ENCODE peak calls at places on chromosomes 2 and 18, in nine cellular contexts. One of them, this sample, is unnamed.

GRCh38 chr2:240584486-240585031 is 2.0 kb upstream of the CAPN10 start:
- DNase-seq in IMR-90: no peak
- DNase-seq in PC-9: peak
- DNase-seq in endothelial cell: no peak
- DNase-seq in neural progenitor cell: peak
- DNase-seq in thoracic aorta: no peak
- DNase-seq in cardiac muscle cell: peak
- DNase-seq in stomach: no peak
- DNase-seq in lower leg skin: no peak
- DNase-seq in this sample: no peak

GRCh38 chr2:19722486-19723420 is 179.0 kb downstream of the TTC32 start:
- DNase-seq in endothelial cell: no peak
- DNase-seq in cardiac muscle cell: peak
- DNase-seq in lower leg skin: no peak
- DNase-seq in stomach: no peak
- DNase-seq in IMR-90: no peak
- DNase-seq in neural progenitor cell: no peak
- DNase-seq in PC-9: no peak
- DNase-seq in thoracic aorta: no peak
- DNase-seq in this sample: no peak

GRCh38 chr2:201182650-201183372 is at the start of gene CASP10:
- DNase-seq in IMR-90: peak
- DNase-seq in endothelial cell: peak
- DNase-seq in PC-9: peak
- DNase-seq in thoracic aorta: no peak
- DNase-seq in stomach: peak
- DNase-seq in neural progenitor cell: peak
- DNase-seq in lower leg skin: peak
- DNase-seq in cardiac muscle cell: peak
- DNase-seq in this sample: no peak

GRCh38 chr2:23312996-23313606 is 71.9 kb upstream of the KLHL29 start:
- DNase-seq in cardiac muscle cell: peak
- DNase-seq in thoracic aorta: no peak
- DNase-seq in PC-9: no peak
- DNase-seq in endothelial cell: peak
- DNase-seq in stomach: no peak
- DNase-seq in lower leg skin: no peak
- DNase-seq in IMR-90: no peak
- DNase-seq in neural progenitor cell: peak
- DNase-seq in this sample: no peak

GRCh38 chr2:47657886-47658577 is 124.9 kb upstream of the MSH6 start:
- DNase-seq in IMR-90: no peak
- DNase-seq in neural progenitor cell: no peak
- DNase-seq in cardiac muscle cell: no peak
- DNase-seq in thoracic aorta: no peak
- DNase-seq in stomach: no peak
- DNase-seq in lower leg skin: no peak
- DNase-seq in PC-9: no peak
- DNase-seq in endothelial cell: no peak
- DNase-seq in this sample: no peak

GRCh38 chr2:17813742-17814458 is 2.4 kb upstream of the MSGN1 start:
- DNase-seq in cardiac muscle cell: peak
- DNase-seq in thoracic aorta: no peak
- DNase-seq in stomach: no peak
- DNase-seq in endothelial cell: no peak
- DNase-seq in PC-9: no peak
- DNase-seq in lower leg skin: no peak
- DNase-seq in IMR-90: no peak
- DNase-seq in neural progenitor cell: no peak
- DNase-seq in this sample: no peak

GRCh38 chr2:144503221-144503620 is 16.7 kb downstream of the ZEB2 start:
- DNase-seq in PC-9: no peak
- DNase-seq in endothelial cell: no peak
- DNase-seq in neural progenitor cell: no peak
- DNase-seq in thoracic aorta: no peak
- DNase-seq in IMR-90: no peak
- DNase-seq in stomach: no peak
- DNase-seq in cardiac muscle cell: no peak
- DNase-seq in lower leg skin: no peak
- DNase-seq in this sample: no peak

GRCh38 chr2:21026479-21027282 is 17.2 kb downstream of the APOB start:
- DNase-seq in stomach: no peak
- DNase-seq in lower leg skin: no peak
- DNase-seq in cardiac muscle cell: no peak
- DNase-seq in endothelial cell: no peak
- DNase-seq in thoracic aorta: no peak
- DNase-seq in PC-9: no peak
- DNase-seq in IMR-90: no peak
- DNase-seq in neural progenitor cell: no peak
- DNase-seq in this sample: no peak

GRCh38 chr2:232843860-232844259 is 26.2 kb upstream of the SNORC start:
- DNase-seq in thoracic aorta: no peak
- DNase-seq in stomach: no peak
- DNase-seq in PC-9: no peak
- DNase-seq in lower leg skin: no peak
- DNase-seq in neural progenitor cell: no peak
- DNase-seq in cardiac muscle cell: no peak
- DNase-seq in IMR-90: no peak
- DNase-seq in endothelial cell: peak
- DNase-seq in this sample: no peak

GRCh38 chr18:58612239-58613055 is 16.4 kb downstream of the ALPK2 start:
- DNase-seq in IMR-90: no peak
- DNase-seq in thoracic aorta: no peak
- DNase-seq in neural progenitor cell: peak
- DNase-seq in endothelial cell: no peak
- DNase-seq in lower leg skin: no peak
- DNase-seq in cardiac muscle cell: no peak
- DNase-seq in PC-9: peak
- DNase-seq in stomach: no peak
- DNase-seq in this sample: no peak

GRCh38 chr18:22983175-22983574 is 50.0 kb downstream of the RBBP8 start:
- DNase-seq in PC-9: no peak
- DNase-seq in neural progenitor cell: peak
- DNase-seq in cardiac muscle cell: peak
- DNase-seq in stomach: no peak
- DNase-seq in IMR-90: peak
- DNase-seq in thoracic aorta: no peak
- DNase-seq in lower leg skin: no peak
- DNase-seq in endothelial cell: no peak
- DNase-seq in this sample: no peak

GRCh38 chr2:26640331-26640745 is 828 bp downstream of the CIB4 start:
- DNase-seq in endothelial cell: no peak
- DNase-seq in PC-9: peak
- DNase-seq in lower leg skin: no peak
- DNase-seq in cardiac muscle cell: peak
- DNase-seq in neural progenitor cell: no peak
- DNase-seq in stomach: peak
- DNase-seq in IMR-90: peak
- DNase-seq in thoracic aorta: no peak
- DNase-seq in this sample: no peak

GRCh38 chr18:54423831-54424230 is 66.1 kb downstream of the C18orf54 start:
- DNase-seq in IMR-90: no peak
- DNase-seq in endothelial cell: no peak
- DNase-seq in stomach: no peak
- DNase-seq in thoracic aorta: no peak
- DNase-seq in lower leg skin: no peak
- DNase-seq in cardiac muscle cell: no peak
- DNase-seq in PC-9: no peak
- DNase-seq in neural progenitor cell: no peak
- DNase-seq in this sample: no peak
- TF ChIP-seq CTCF in IMR-90: no peak
- TF ChIP-seq CTCF in endothelial cell: no peak
- TF ChIP-seq CTCF in stomach: no peak
- TF ChIP-seq CTCF in thoracic aorta: no peak
- TF ChIP-seq CTCF in lower leg skin: no peak
- TF ChIP-seq CTCF in cardiac muscle cell: no peak
- TF ChIP-seq CTCF in PC-9: no peak
- TF ChIP-seq CTCF in neural progenitor cell: no peak
- TF ChIP-seq CTCF in this sample: no peak

GRCh38 chr2:71004857-71005256 is 10.2 kb upstream of the TEX261 start:
- DNase-seq in endothelial cell: no peak
- DNase-seq in IMR-90: no peak
- DNase-seq in thoracic aorta: no peak
- DNase-seq in neural progenitor cell: no peak
- DNase-seq in lower leg skin: no peak
- DNase-seq in cardiac muscle cell: no peak
- DNase-seq in PC-9: no peak
- DNase-seq in stomach: no peak
- DNase-seq in this sample: peak

GRCh38 chr2:71006287-71006686 is 11.6 kb upstream of the TEX261 start:
- DNase-seq in IMR-90: no peak
- DNase-seq in endothelial cell: no peak
- DNase-seq in neural progenitor cell: no peak
- DNase-seq in stomach: no peak
- DNase-seq in cardiac muscle cell: no peak
- DNase-seq in thoracic aorta: no peak
- DNase-seq in PC-9: no peak
- DNase-seq in lower leg skin: no peak
- DNase-seq in this sample: no peak

GRCh38 chr2:71006955-71007799 is 12.5 kb upstream of the TEX261 start:
- DNase-seq in neural progenitor cell: no peak
- DNase-seq in IMR-90: no peak
- DNase-seq in lower leg skin: no peak
- DNase-seq in PC-9: no peak
- DNase-seq in endothelial cell: no peak
- DNase-seq in thoracic aorta: no peak
- DNase-seq in cardiac muscle cell: no peak
- DNase-seq in stomach: no peak
- DNase-seq in this sample: no peak

GRCh38 chr2:71004356-71004755 is 9.7 kb upstream of the TEX261 start:
- DNase-seq in PC-9: no peak
- DNase-seq in cardiac muscle cell: no peak
- DNase-seq in stomach: no peak
- DNase-seq in endothelial cell: no peak
- DNase-seq in lower leg skin: no peak
- DNase-seq in neural progenitor cell: no peak
- DNase-seq in thoracic aorta: no peak
- DNase-seq in IMR-90: no peak
- DNase-seq in this sample: no peak

GRCh38 chr2:71005271-71006202 is 10.9 kb upstream of the TEX261 start:
- DNase-seq in lower leg skin: no peak
- DNase-seq in stomach: no peak
- DNase-seq in cardiac muscle cell: no peak
- DNase-seq in PC-9: no peak
- DNase-seq in thoracic aorta: no peak
- DNase-seq in IMR-90: no peak
- DNase-seq in endothelial cell: no peak
- DNase-seq in neural progenitor cell: no peak
- DNase-seq in this sample: no peak
- TF ChIP-seq CTCF in lower leg skin: no peak
- TF ChIP-seq CTCF in stomach: no peak
- TF ChIP-seq CTCF in cardiac muscle cell: no peak
- TF ChIP-seq CTCF in PC-9: no peak
- TF ChIP-seq CTCF in thoracic aorta: no peak
- TF ChIP-seq CTCF in IMR-90: no peak
- TF ChIP-seq CTCF in endothelial cell: no peak
- TF ChIP-seq CTCF in neural progenitor cell: no peak
- TF ChIP-seq CTCF in this sample: no peak

DNA sequence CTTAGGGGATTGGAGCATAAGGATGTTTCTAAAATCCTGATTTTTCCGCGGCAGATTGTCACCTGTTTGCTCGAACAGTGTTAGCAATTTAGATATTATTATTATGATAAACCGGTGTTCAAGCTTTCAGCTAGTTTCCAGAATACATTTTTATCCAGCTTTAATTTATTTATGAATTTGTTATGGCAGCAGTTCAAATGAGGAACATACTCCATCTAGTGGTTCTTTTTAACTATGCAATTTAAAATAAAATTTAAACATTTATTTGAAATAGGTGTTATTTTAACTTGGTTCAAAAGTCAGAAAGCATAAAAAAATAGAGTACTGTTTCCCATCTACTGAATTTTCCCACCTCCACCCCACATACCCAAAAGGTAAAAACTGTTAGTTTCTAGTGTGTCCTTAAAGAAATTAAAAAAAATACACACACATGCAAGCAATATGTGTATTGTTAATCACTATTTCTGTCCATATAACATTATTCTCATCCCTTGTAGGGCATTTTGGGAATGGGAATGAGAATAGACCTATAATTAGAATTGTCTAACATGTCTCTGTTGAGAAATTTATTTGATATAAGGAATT is 23.2 kb downstream of the ACOXL start:
- DNase-seq in lower leg skin: no peak
- DNase-seq in PC-9: no peak
- DNase-seq in IMR-90: peak
- DNase-seq in neural progenitor cell: no peak
- DNase-seq in thoracic aorta: no peak
- DNase-seq in cardiac muscle cell: peak
- DNase-seq in endothelial cell: no peak
- DNase-seq in stomach: no peak
- DNase-seq in this sample: no peak
- TF ChIP-seq CTCF in lower leg skin: no peak
- TF ChIP-seq CTCF in PC-9: peak
- TF ChIP-seq CTCF in IMR-90: peak
- TF ChIP-seq CTCF in neural progenitor cell: peak
- TF ChIP-seq CTCF in thoracic aorta: peak
- TF ChIP-seq CTCF in cardiac muscle cell: peak
- TF ChIP-seq CTCF in endothelial cell: peak
- TF ChIP-seq CTCF in stomach: no peak
- TF ChIP-seq CTCF in this sample: peak

GRCh38 chr18:30499721-30500120 is 542.8 kb downstream of the DSC3 start:
- DNase-seq in cardiac muscle cell: no peak
- DNase-seq in neural progenitor cell: no peak
- DNase-seq in endothelial cell: no peak
- DNase-seq in stomach: no peak
- DNase-seq in thoracic aorta: no peak
- DNase-seq in lower leg skin: no peak
- DNase-seq in PC-9: no peak
- DNase-seq in IMR-90: no peak
- DNase-seq in this sample: no peak

GRCh38 chr18:30501594-30501993 is 540.9 kb downstream of the DSC3 start:
- DNase-seq in endothelial cell: no peak
- DNase-seq in thoracic aorta: no peak
- DNase-seq in lower leg skin: no peak
- DNase-seq in stomach: no peak
- DNase-seq in cardiac muscle cell: no peak
- DNase-seq in PC-9: no peak
- DNase-seq in neural progenitor cell: no peak
- DNase-seq in IMR-90: no peak
- DNase-seq in this sample: no peak

DNA sequence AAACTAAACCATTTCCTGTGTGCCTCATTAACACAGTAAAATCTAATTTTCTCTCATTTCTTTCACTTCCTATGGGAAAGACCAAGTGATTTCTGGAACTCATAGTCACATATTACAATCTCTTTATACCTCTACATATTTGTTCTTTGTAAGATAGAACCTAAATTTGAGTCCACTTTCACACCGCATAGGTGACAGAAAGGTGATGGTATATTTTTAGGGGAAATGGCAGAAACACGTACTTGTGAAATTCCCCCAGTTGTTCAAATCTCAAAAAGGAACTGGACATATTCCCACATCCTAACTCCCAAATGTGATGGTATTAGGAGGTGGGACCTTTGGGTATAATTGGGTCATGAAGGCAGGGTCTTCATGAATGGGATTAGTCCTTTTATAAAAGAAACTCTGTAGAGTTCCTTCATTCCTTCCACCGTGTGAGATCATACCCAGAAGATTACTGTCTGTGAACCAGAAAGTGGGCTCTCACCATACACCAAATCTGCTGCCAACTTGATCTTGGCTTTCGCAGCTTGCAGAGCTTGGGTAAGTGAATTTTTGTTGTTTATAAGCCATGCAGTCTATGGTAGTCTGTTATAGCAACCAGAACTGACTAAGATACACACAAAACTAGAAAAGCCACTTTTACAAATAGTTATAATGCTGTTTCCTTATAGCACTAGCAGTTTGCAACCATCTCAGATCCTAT is 542.1 kb downstream of the DSC3 start:
- DNase-seq in cardiac muscle cell: no peak
- DNase-seq in stomach: no peak
- DNase-seq in lower leg skin: no peak
- DNase-seq in thoracic aorta: no peak
- DNase-seq in IMR-90: no peak
- DNase-seq in endothelial cell: no peak
- DNase-seq in PC-9: no peak
- DNase-seq in neural progenitor cell: no peak
- DNase-seq in this sample: no peak
- TF ChIP-seq CTCF in cardiac muscle cell: no peak
- TF ChIP-seq CTCF in stomach: no peak
- TF ChIP-seq CTCF in lower leg skin: no peak
- TF ChIP-seq CTCF in thoracic aorta: no peak
- TF ChIP-seq CTCF in IMR-90: no peak
- TF ChIP-seq CTCF in endothelial cell: no peak
- TF ChIP-seq CTCF in PC-9: no peak
- TF ChIP-seq CTCF in neural progenitor cell: no peak
- TF ChIP-seq CTCF in this sample: no peak